ENCODE peak calls at places on chromosome 16, in four cellular contexts. One of them, this sample, is unnamed.
A peak's percentile ranks its signal among the peaks of the same experiment; 100 is the strongest.

GRCh38 chr16:53159781-53160436 is 105.1 kb downstream of the CHD9 start:
- DNase-seq in H9: no peak
- DNase-seq in trophoblast cell: peak; percentile 3
- DNase-seq in H1: no peak
- DNase-seq in this sample: peak; percentile 68

GRCh38 chr16:77680496-77680895 is 41.8 kb upstream of the NUDT7 start:
- DNase-seq in H9: no peak
- DNase-seq in trophoblast cell: no peak
- DNase-seq in H1: no peak
- DNase-seq in this sample: no peak

GRCh38 chr16:57540906-57541753 is 1.3 kb upstream of the ADGRG5 start:
- DNase-seq in H9: peak; percentile 18
- DNase-seq in trophoblast cell: no peak
- DNase-seq in H1: no peak
- DNase-seq in this sample: no peak

GRCh38 chr16:86218479-86219170 is 291.7 kb upstream of the FOXF1 start:
- DNase-seq in H9: no peak
- DNase-seq in trophoblast cell: no peak
- DNase-seq in H1: no peak
- DNase-seq in this sample: no peak

GRCh38 chr16:75402821-75403475 is 30.4 kb downstream of the CFDP1 start:
- DNase-seq in H9: no peak
- DNase-seq in trophoblast cell: no peak
- DNase-seq in H1: no peak
- DNase-seq in this sample: peak; percentile 43

GRCh38 chr16:30609002-30609927 is 924 bp downstream of the ZNF689 start:
- DNase-seq in H9: peak; percentile 39
- DNase-seq in trophoblast cell: peak; percentile 7
- DNase-seq in H1: no peak
- DNase-seq in this sample: peak; percentile 67

GRCh38 chr16:59909262-59909661 is 1175.1 kb upstream of the GOT2 start:
- DNase-seq in H9: no peak
- DNase-seq in trophoblast cell: no peak
- DNase-seq in H1: no peak
- DNase-seq in this sample: peak; percentile 43

GRCh38 chr16:76164970-76165558 is 112.1 kb upstream of the CNTNAP4 start:
- DNase-seq in H9: no peak
- DNase-seq in trophoblast cell: no peak
- DNase-seq in H1: no peak
- DNase-seq in this sample: no peak

GRCh38 chr16:87418216-87418615 is 26.1 kb downstream of the MAP1LC3B start:
- DNase-seq in H9: no peak
- DNase-seq in trophoblast cell: no peak
- DNase-seq in H1: no peak
- DNase-seq in this sample: no peak

GRCh38 chr16:19882641-19883040 is 2.0 kb downstream of the GPRC5B start:
- DNase-seq in H9: peak; percentile 48
- DNase-seq in trophoblast cell: no peak
- DNase-seq in H1: no peak
- DNase-seq in this sample: peak; percentile 62

GRCh38 chr16:19883296-19883951 is 1.2 kb downstream of the GPRC5B start:
- DNase-seq in H9: peak; percentile 64
- DNase-seq in trophoblast cell: no peak
- DNase-seq in H1: no peak
- DNase-seq in this sample: peak; percentile 93

GRCh38 chr16:19885456-19886060 is 910 bp upstream of the GPRC5B start:
- DNase-seq in H9: peak; percentile 37
- DNase-seq in trophoblast cell: no peak
- DNase-seq in H1: no peak
- DNase-seq in this sample: no peak

GRCh38 chr16:19884611-19885455 is at the start of gene GPRC5B:
- DNase-seq in H9: peak; percentile 63
- DNase-seq in trophoblast cell: peak; percentile 30
- DNase-seq in H1: no peak
- DNase-seq in this sample: peak; percentile 56

GRCh38 chr16:19884021-19884485 is 595 bp downstream of the GPRC5B start:
- DNase-seq in H9: peak; percentile 44
- DNase-seq in trophoblast cell: no peak
- DNase-seq in H1: no peak
- DNase-seq in this sample: peak; percentile 47
- H2AK5ac ChIP-seq in H9: no peak overlapping the region
- H2AK5ac ChIP-seq in trophoblast cell: no peak overlapping the region
- H2AK5ac ChIP-seq in H1: no peak overlapping the region
- H2AK5ac ChIP-seq in this sample: no peak overlapping the region

GRCh38 chr16:84985079-84986065 is 26.0 kb downstream of the ZDHHC7 start:
- DNase-seq in H9: no peak
- DNase-seq in trophoblast cell: no peak
- DNase-seq in H1: no peak
- DNase-seq in this sample: no peak
- H3K79me2 ChIP-seq in H9: no peaks in the 10 kb centered on the region
- H3K79me2 ChIP-seq in trophoblast cell: no peaks in the 10 kb centered on the region
- H3K79me2 ChIP-seq in H1: peaks cover 3% of the 10 kb centered on the region
- H3K79me2 ChIP-seq in this sample: no peaks in the 10 kb centered on the region

GRCh38 chr16:15983898-15984297 is 34.5 kb downstream of the ABCC1 start:
- DNase-seq in H9: no peak
- DNase-seq in trophoblast cell: no peak
- DNase-seq in H1: no peak
- DNase-seq in this sample: no peak
- H2AK5ac ChIP-seq in H9: no peak overlapping the region
- H2AK5ac ChIP-seq in trophoblast cell: no peak overlapping the region
- H2AK5ac ChIP-seq in H1: no peak overlapping the region
- H2AK5ac ChIP-seq in this sample: no peak overlapping the region

GRCh38 chr16:51767564-51767963 is 616.5 kb upstream of the SALL1 start:
- DNase-seq in H9: no peak
- DNase-seq in trophoblast cell: no peak
- DNase-seq in H1: no peak
- DNase-seq in this sample: no peak
- H3K79me2 ChIP-seq in H9: no peaks in the 10 kb centered on the region
- H3K79me2 ChIP-seq in trophoblast cell: no peaks in the 10 kb centered on the region
- H3K79me2 ChIP-seq in H1: no peaks in the 10 kb centered on the region
- H3K79me2 ChIP-seq in this sample: no peaks in the 10 kb centered on the region

GRCh38 chr16:70251651-70252354 is at the start of gene EXOSC6:
- DNase-seq in H9: peak; percentile 96
- DNase-seq in trophoblast cell: peak; percentile 87
- DNase-seq in H1: peak; percentile 82
- DNase-seq in this sample: peak; percentile 97
- H2AK5ac ChIP-seq in H9: no peak within 1 kb of the TSS
- H2AK5ac ChIP-seq in trophoblast cell: peak within 1 kb of the TSS; percentile 79
- H2AK5ac ChIP-seq in H1: no peak within 1 kb of the TSS
- H2AK5ac ChIP-seq in this sample: no peak within 1 kb of the TSS

DNA sequence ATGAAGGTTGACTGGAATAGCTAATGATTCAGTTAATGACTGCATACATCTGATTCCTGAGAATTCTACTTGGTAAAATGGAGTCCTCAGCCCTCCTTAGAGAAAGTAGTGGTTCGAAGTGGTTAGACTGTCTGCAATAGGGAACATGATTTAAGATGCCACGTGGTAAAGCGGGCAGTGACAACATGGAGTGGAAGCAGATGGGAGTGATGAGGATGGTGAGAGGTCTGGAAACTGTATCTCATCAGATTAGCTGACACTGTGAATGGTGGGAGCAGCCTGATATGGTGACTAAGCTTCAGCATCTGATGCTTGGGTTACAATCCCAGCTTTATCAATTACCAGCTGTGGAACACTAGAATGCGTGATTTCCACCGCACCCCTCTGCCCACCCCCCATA is 8.4 kb downstream of the CDH11 start:
- DNase-seq in H9: no peak
- DNase-seq in trophoblast cell: no peak
- DNase-seq in H1: no peak
- DNase-seq in this sample: peak; percentile 34
- H3K79me2 ChIP-seq in H9: no peaks in the 10 kb centered on the region
- H3K79me2 ChIP-seq in trophoblast cell: no peaks in the 10 kb centered on the region
- H3K79me2 ChIP-seq in H1: no peaks in the 10 kb centered on the region
- H3K79me2 ChIP-seq in this sample: no peaks in the 10 kb centered on the region

GRCh38 chr16:28259091-28259780 is 33.1 kb upstream of the SBK1 start:
- DNase-seq in H9: no peak
- DNase-seq in trophoblast cell: no peak
- DNase-seq in H1: no peak
- DNase-seq in this sample: no peak

GRCh38 chr16:28258571-28258970 is 33.8 kb upstream of the SBK1 start:
- DNase-seq in H9: no peak
- DNase-seq in trophoblast cell: no peak
- DNase-seq in H1: no peak
- DNase-seq in this sample: no peak

GRCh38 chr16:28260193-28260592 is 32.1 kb upstream of the SBK1 start:
- DNase-seq in H9: no peak
- DNase-seq in trophoblast cell: no peak
- DNase-seq in H1: no peak
- DNase-seq in this sample: peak; percentile 27

GRCh38 chr16:28261916-28262315 is 30.4 kb upstream of the SBK1 start:
- DNase-seq in H9: no peak
- DNase-seq in trophoblast cell: no peak
- DNase-seq in H1: no peak
- DNase-seq in this sample: no peak

DNA sequence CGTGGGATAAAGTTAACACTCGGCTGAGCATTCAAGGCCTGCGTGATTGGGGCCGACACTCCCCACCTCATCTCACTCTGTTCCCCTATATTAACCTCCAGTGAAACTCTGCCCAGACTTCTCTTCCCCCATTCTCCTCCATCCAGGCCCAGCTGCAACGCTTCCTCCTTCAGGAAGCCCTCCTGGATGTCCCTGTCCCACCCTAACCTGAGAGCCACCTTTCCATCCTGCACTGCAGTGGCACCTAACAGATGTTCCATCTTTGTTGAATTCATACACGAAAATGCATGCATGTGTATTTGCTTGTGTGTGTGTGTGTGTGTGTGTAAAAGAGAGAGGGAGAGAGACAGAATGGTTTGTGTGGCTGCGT is 32.6 kb upstream of the SBK1 start:
- DNase-seq in H9: no peak
- DNase-seq in trophoblast cell: no peak
- DNase-seq in H1: no peak
- DNase-seq in this sample: no peak
- H2AK5ac ChIP-seq in H9: no peak overlapping the region
- H2AK5ac ChIP-seq in trophoblast cell: no peak overlapping the region
- H2AK5ac ChIP-seq in H1: peak overlapping the region; percentile 44
- H2AK5ac ChIP-seq in this sample: no peak overlapping the region

GRCh38 chr16:3020604-3021448 is 658 bp downstream of the TNFRSF12A start:
- DNase-seq in H9: peak; percentile 96
- DNase-seq in trophoblast cell: peak; percentile 64
- DNase-seq in H1: peak; percentile 78
- DNase-seq in this sample: peak; percentile 96

GRCh38 chr16:3022697-3023414 is 886 bp downstream of the HCFC1R1 start:
- DNase-seq in H9: no peak
- DNase-seq in trophoblast cell: no peak
- DNase-seq in H1: no peak
- DNase-seq in this sample: no peak

GRCh38 chr16:3020247-3020603 is at the start of gene TNFRSF12A:
- DNase-seq in H9: peak; percentile 83
- DNase-seq in trophoblast cell: peak; percentile 77
- DNase-seq in H1: no peak
- DNase-seq in this sample: peak; percentile 91

GRCh38 chr16:3022208-3022696 is 1.5 kb downstream of the HCFC1R1 start:
- DNase-seq in H9: peak; percentile 90
- DNase-seq in trophoblast cell: peak; percentile 93
- DNase-seq in H1: no peak
- DNase-seq in this sample: peak; percentile 98

GRCh38 chr16:3021449-3022207 is 1.5 kb downstream of the TNFRSF12A start:
- DNase-seq in H9: peak; percentile 80
- DNase-seq in trophoblast cell: peak; percentile 84
- DNase-seq in H1: peak; percentile 81
- DNase-seq in this sample: peak; percentile 98
- H3K79me2 ChIP-seq in H9: peaks cover 4% of the 10 kb centered on the region
- H3K79me2 ChIP-seq in trophoblast cell: peaks cover 36% of the 10 kb centered on the region
- H3K79me2 ChIP-seq in H1: peaks cover 8% of the 10 kb centered on the region
- H3K79me2 ChIP-seq in this sample: peaks cover 13% of the 10 kb centered on the region

GRCh38 chr16:89184685-89185061 is 13.1 kb downstream of the CDH15 start:
- DNase-seq in H9: no peak
- DNase-seq in trophoblast cell: no peak
- DNase-seq in H1: no peak
- DNase-seq in this sample: no peak
- H2AK5ac ChIP-seq in H9: no peak overlapping the region
- H2AK5ac ChIP-seq in trophoblast cell: no peak overlapping the region
- H2AK5ac ChIP-seq in H1: no peak overlapping the region
- H2AK5ac ChIP-seq in this sample: no peak overlapping the region